ENCODE peak calls at places on chromosomes 6 and 20, in five cellular contexts. N is fibroblast of lung, M is OCI-LY7, V is GOT3, R is epithelial cell of esophagus. D is an unnamed sample.

GRCh38 chr6:32967151-32968091 is 973 bp upstream of the BRD2 start:
- DNase-seq in N (peak), M (peak), V (no peak), R (peak), D (no peak)

GRCh38 chr6:2876210-2877056 is 26.7 kb downstream of the SERPINB9 start:
- DNase-seq in V (no peak), N (peak), M (peak), R (peak), D (peak)

GRCh38 chr6:41878961-41879405 is 16.2 kb downstream of the USP49 start:
- DNase-seq in M (no peak), R (peak), V (no peak), N (peak), D (no peak)

GRCh38 chr6:128079026-128079425 is 178.2 kb upstream of the THEMIS start:
- DNase-seq in N (no peak), M (no peak), V (no peak), R (no peak), D (no peak)

GRCh38 chr20:64078934-64079272 is 415 bp downstream of the RGS19 start:
- DNase-seq in V (no peak), N (no peak), R (no peak), M (no peak), D (no peak)

GRCh38 chr6:131914234-131914633 is 36.9 kb downstream of the CCN2 start:
- DNase-seq in M (no peak), V (no peak), R (peak), N (peak), D (no peak)

GRCh38 chr6:3746696-3747095 is 4.8 kb downstream of the PXDC1 start:
- DNase-seq in R (no peak), M (no peak), N (no peak), V (no peak), D (no peak)

GRCh38 chr20:45034436-45034835 is 66.5 kb downstream of the KCNS1 start:
- DNase-seq in M (peak), V (no peak), R (no peak), N (no peak), D (no peak)

D was measured in hepatic stellate cell.